ENCODE peak calls at places on chromosome 2, in six cellular contexts. One of them, this sample, is unnamed.

GRCh38 chr2:62966995-62967394 is 83.6 kb upstream of the OTX1 start:
- DNase-seq in vagina: no peak
- DNase-seq in tibial artery: no peak
- DNase-seq in cardiac fibroblast: no peak
- DNase-seq in upper lobe of right lung: no peak
- DNase-seq in cardiac muscle cell: no peak
- DNase-seq in this sample: no peak

GRCh38 chr2:197926673-197927072 is 122.3 kb downstream of the PLCL1 start:
- DNase-seq in tibial artery: no peak
- DNase-seq in cardiac fibroblast: no peak
- DNase-seq in upper lobe of right lung: no peak
- DNase-seq in cardiac muscle cell: no peak
- DNase-seq in vagina: no peak
- DNase-seq in this sample: no peak

GRCh38 chr2:126766897-126767296 is 110.9 kb downstream of the GYPC start:
- DNase-seq in cardiac fibroblast: no peak
- DNase-seq in vagina: no peak
- DNase-seq in tibial artery: no peak
- DNase-seq in upper lobe of right lung: no peak
- DNase-seq in cardiac muscle cell: no peak
- DNase-seq in this sample: no peak

GRCh38 chr2:118971245-118972122 is 29.5 kb downstream of the MARCO start:
- DNase-seq in cardiac muscle cell: no peak
- DNase-seq in upper lobe of right lung: no peak
- DNase-seq in cardiac fibroblast: no peak
- DNase-seq in tibial artery: no peak
- DNase-seq in vagina: peak
- DNase-seq in this sample: no peak

GRCh38 chr2:38074775-38075435 is 1.0 kb downstream of the CYP1B1 start:
- DNase-seq in upper lobe of right lung: peak
- DNase-seq in tibial artery: no peak
- DNase-seq in cardiac fibroblast: peak
- DNase-seq in cardiac muscle cell: peak
- DNase-seq in vagina: no peak
- DNase-seq in this sample: peak

GRCh38 chr2:218236829-218237228 is 19.8 kb downstream of the ARPC2 start:
- DNase-seq in vagina: no peak
- DNase-seq in cardiac fibroblast: no peak
- DNase-seq in tibial artery: no peak
- DNase-seq in cardiac muscle cell: no peak
- DNase-seq in upper lobe of right lung: no peak
- DNase-seq in this sample: no peak

GRCh38 chr2:11899264-11899818 is 152.9 kb downstream of the LPIN1 start:
- DNase-seq in vagina: peak
- DNase-seq in upper lobe of right lung: no peak
- DNase-seq in cardiac muscle cell: no peak
- DNase-seq in cardiac fibroblast: peak
- DNase-seq in tibial artery: no peak
- DNase-seq in this sample: no peak

GRCh38 chr2:26623541-26624497 is 17.3 kb downstream of the CIB4 start:
- DNase-seq in upper lobe of right lung: peak
- DNase-seq in vagina: no peak
- DNase-seq in tibial artery: no peak
- DNase-seq in cardiac muscle cell: no peak
- DNase-seq in cardiac fibroblast: peak
- DNase-seq in this sample: no peak

GRCh38 chr2:166891727-166892126 is 3.4 kb downstream of the XIRP2 start:
- DNase-seq in upper lobe of right lung: no peak
- DNase-seq in cardiac muscle cell: no peak
- DNase-seq in vagina: no peak
- DNase-seq in cardiac fibroblast: no peak
- DNase-seq in tibial artery: no peak
- DNase-seq in this sample: no peak

GRCh38 chr2:237154050-237154638 is 68.5 kb downstream of the COPS8 start:
- DNase-seq in cardiac fibroblast: peak
- DNase-seq in upper lobe of right lung: no peak
- DNase-seq in cardiac muscle cell: peak
- DNase-seq in tibial artery: no peak
- DNase-seq in vagina: peak
- DNase-seq in this sample: peak

GRCh38 chr2:30243231-30243630 is 11.9 kb downstream of the LBH start:
- DNase-seq in cardiac muscle cell: no peak
- DNase-seq in vagina: no peak
- DNase-seq in upper lobe of right lung: no peak
- DNase-seq in tibial artery: no peak
- DNase-seq in cardiac fibroblast: peak
- DNase-seq in this sample: no peak

GRCh38 chr2:55776479-55776878 is 82.8 kb upstream of the PNPT1 start:
- DNase-seq in cardiac fibroblast: no peak
- DNase-seq in tibial artery: no peak
- DNase-seq in vagina: no peak
- DNase-seq in upper lobe of right lung: no peak
- DNase-seq in cardiac muscle cell: no peak
- DNase-seq in this sample: no peak

GRCh38 chr2:238020816-238021215 is 40.0 kb upstream of the SCLY start:
- DNase-seq in tibial artery: no peak
- DNase-seq in cardiac muscle cell: no peak
- DNase-seq in upper lobe of right lung: no peak
- DNase-seq in cardiac fibroblast: no peak
- DNase-seq in vagina: peak
- DNase-seq in this sample: no peak

GRCh38 chr2:219460424-219460926 is 25.8 kb downstream of the SPEG start:
- DNase-seq in cardiac muscle cell: peak
- DNase-seq in tibial artery: peak
- DNase-seq in vagina: no peak
- DNase-seq in cardiac fibroblast: peak
- DNase-seq in upper lobe of right lung: no peak
- DNase-seq in this sample: no peak

GRCh38 chr2:216555274-216555673 is 56.6 kb downstream of the RPL37A start:
- DNase-seq in upper lobe of right lung: peak
- DNase-seq in tibial artery: peak
- DNase-seq in vagina: no peak
- DNase-seq in cardiac muscle cell: no peak
- DNase-seq in cardiac fibroblast: peak
- DNase-seq in this sample: no peak

GRCh38 chr2:168907940-168908662 is 7.0 kb downstream of the G6PC2 start:
- DNase-seq in upper lobe of right lung: no peak
- DNase-seq in tibial artery: no peak
- DNase-seq in cardiac fibroblast: no peak
- DNase-seq in cardiac muscle cell: no peak
- DNase-seq in vagina: no peak
- DNase-seq in this sample: no peak

GRCh38 chr2:49236316-49236715 is 82.0 kb upstream of the FSHR start:
- DNase-seq in upper lobe of right lung: no peak
- DNase-seq in tibial artery: no peak
- DNase-seq in cardiac fibroblast: no peak
- DNase-seq in vagina: no peak
- DNase-seq in cardiac muscle cell: no peak
- DNase-seq in this sample: no peak

GRCh38 chr2:105610444-105611327 is 134.0 kb upstream of the NCK2 start:
- DNase-seq in upper lobe of right lung: no peak
- DNase-seq in tibial artery: no peak
- DNase-seq in cardiac muscle cell: peak
- DNase-seq in vagina: no peak
- DNase-seq in cardiac fibroblast: no peak
- DNase-seq in this sample: no peak

GRCh38 chr2:170264522-170264860 is 86.5 kb downstream of the MYO3B start:
- DNase-seq in cardiac fibroblast: no peak
- DNase-seq in vagina: no peak
- DNase-seq in tibial artery: no peak
- DNase-seq in cardiac muscle cell: no peak
- DNase-seq in upper lobe of right lung: no peak
- DNase-seq in this sample: no peak

GRCh38 chr2:136713739-136714138 is 51.6 kb upstream of the THSD7B start:
- DNase-seq in upper lobe of right lung: no peak
- DNase-seq in cardiac fibroblast: no peak
- DNase-seq in tibial artery: no peak
- DNase-seq in vagina: no peak
- DNase-seq in cardiac muscle cell: no peak
- DNase-seq in this sample: no peak

GRCh38 chr2:240577281-240578109 is 9.0 kb upstream of the CAPN10 start:
- DNase-seq in tibial artery: no peak
- DNase-seq in vagina: no peak
- DNase-seq in cardiac fibroblast: no peak
- DNase-seq in upper lobe of right lung: no peak
- DNase-seq in cardiac muscle cell: no peak
- DNase-seq in this sample: no peak

GRCh38 chr2:240574386-240575100 is 6.3 kb downstream of the RNPEPL1 start:
- DNase-seq in vagina: no peak
- DNase-seq in upper lobe of right lung: peak
- DNase-seq in cardiac fibroblast: no peak
- DNase-seq in tibial artery: no peak
- DNase-seq in cardiac muscle cell: no peak
- DNase-seq in this sample: no peak

GRCh38 chr2:240576436-240577205 is 8.3 kb downstream of the RNPEPL1 start:
- DNase-seq in cardiac fibroblast: no peak
- DNase-seq in upper lobe of right lung: no peak
- DNase-seq in cardiac muscle cell: no peak
- DNase-seq in vagina: no peak
- DNase-seq in tibial artery: no peak
- DNase-seq in this sample: no peak

GRCh38 chr2:240575101-240575965 is 7.0 kb downstream of the RNPEPL1 start:
- DNase-seq in cardiac muscle cell: no peak
- DNase-seq in cardiac fibroblast: no peak
- DNase-seq in vagina: no peak
- DNase-seq in upper lobe of right lung: peak
- DNase-seq in tibial artery: no peak
- DNase-seq in this sample: no peak

GRCh38 chr2:240576036-240576435 is 7.8 kb downstream of the RNPEPL1 start:
- DNase-seq in upper lobe of right lung: no peak
- DNase-seq in vagina: no peak
- DNase-seq in tibial artery: no peak
- DNase-seq in cardiac muscle cell: no peak
- DNase-seq in cardiac fibroblast: no peak
- DNase-seq in this sample: no peak
- H3K4me3 ChIP-seq in upper lobe of right lung: no peak
- H3K4me3 ChIP-seq in vagina: no peak
- H3K4me3 ChIP-seq in tibial artery: no peak
- H3K4me3 ChIP-seq in cardiac muscle cell: no peak
- H3K4me3 ChIP-seq in cardiac fibroblast: no peak
- H3K4me3 ChIP-seq in this sample: no peak

DNA sequence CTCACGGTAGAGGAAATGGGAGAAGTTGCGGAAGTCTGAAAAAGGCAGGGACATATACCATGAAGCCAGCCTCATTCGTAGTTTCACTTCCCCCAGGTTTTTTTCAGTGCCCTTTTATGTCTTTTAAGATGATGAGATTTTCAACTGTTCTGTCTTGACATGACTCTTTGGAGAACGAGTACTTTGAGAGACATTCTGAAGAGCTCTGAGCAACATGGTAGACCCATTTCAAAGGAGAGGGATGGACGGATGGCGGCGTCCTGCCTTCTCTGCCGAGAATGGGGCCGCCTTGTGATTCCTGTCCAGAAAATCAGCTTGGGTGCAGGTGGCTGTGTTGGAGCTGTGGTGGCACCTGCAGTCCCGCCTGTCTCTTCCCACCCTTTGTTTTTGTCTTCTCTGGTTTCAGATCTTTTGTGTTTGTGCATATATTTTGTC is 41.7 kb downstream of the SH3BP4 start:
- DNase-seq in upper lobe of right lung: no peak
- DNase-seq in cardiac fibroblast: no peak
- DNase-seq in cardiac muscle cell: no peak
- DNase-seq in vagina: no peak
- DNase-seq in tibial artery: no peak
- DNase-seq in this sample: no peak
- H3K4me3 ChIP-seq in upper lobe of right lung: no peak
- H3K4me3 ChIP-seq in cardiac fibroblast: no peak
- H3K4me3 ChIP-seq in cardiac muscle cell: no peak
- H3K4me3 ChIP-seq in vagina: no peak
- H3K4me3 ChIP-seq in tibial artery: no peak
- H3K4me3 ChIP-seq in this sample: no peak

DNA sequence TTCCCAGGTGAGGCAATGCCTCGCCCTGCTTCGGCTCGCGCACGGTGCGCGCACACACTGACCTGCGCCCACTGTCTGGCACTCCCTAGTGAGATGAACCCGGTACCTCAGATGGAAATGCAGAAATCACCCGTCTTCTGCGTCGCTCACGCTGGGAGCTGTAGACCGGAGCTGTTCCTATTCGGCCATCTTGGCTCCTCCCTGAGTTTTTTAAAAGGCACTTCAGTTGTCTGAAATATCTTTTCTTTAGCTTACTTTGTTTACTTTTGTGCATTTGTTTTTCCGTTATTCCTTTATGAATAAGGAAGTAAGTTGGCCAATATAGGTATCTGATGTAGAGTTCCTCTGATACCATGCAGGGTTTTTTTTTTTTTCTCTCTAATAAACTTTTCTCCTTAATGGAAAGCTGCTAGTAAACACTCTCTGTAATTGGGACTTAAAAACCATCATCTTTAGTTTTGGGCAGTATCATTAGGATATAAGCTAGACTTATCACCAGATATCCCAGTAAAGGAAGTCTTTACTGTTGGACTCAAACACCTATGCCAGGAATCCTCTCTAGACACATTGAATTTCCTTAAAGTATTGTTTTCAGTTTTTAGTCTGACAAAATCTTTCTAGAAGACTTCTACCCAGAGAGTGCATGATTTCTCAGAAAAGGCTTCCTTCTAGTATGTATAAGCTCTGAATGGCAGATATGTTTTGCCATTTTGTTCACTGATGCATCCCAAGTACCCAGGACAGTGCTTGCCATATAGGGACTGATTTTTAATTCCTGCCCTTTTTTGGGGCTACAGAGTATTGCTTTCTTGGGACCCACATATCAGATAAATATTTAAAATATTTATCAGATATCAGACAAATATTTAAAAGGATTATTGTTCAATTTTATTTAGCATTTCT is 35.8 kb upstream of the DYSF start:
- DNase-seq in tibial artery: no peak
- DNase-seq in vagina: no peak
- DNase-seq in cardiac fibroblast: no peak
- DNase-seq in cardiac muscle cell: peak
- DNase-seq in upper lobe of right lung: no peak
- DNase-seq in this sample: no peak
- H3K4me3 ChIP-seq in tibial artery: no peak
- H3K4me3 ChIP-seq in vagina: no peak
- H3K4me3 ChIP-seq in cardiac fibroblast: no peak
- H3K4me3 ChIP-seq in cardiac muscle cell: peak
- H3K4me3 ChIP-seq in upper lobe of right lung: peak
- H3K4me3 ChIP-seq in this sample: peak

GRCh38 chr2:174333502-174334277 is 1.1 kb upstream of the SP9 start:
- DNase-seq in vagina: no peak
- DNase-seq in cardiac fibroblast: no peak
- DNase-seq in tibial artery: no peak
- DNase-seq in cardiac muscle cell: no peak
- DNase-seq in upper lobe of right lung: no peak
- DNase-seq in this sample: peak

GRCh38 chr2:174331731-174332606 is 2.8 kb upstream of the SP9 start:
- DNase-seq in cardiac muscle cell: no peak
- DNase-seq in upper lobe of right lung: no peak
- DNase-seq in vagina: no peak
- DNase-seq in cardiac fibroblast: no peak
- DNase-seq in tibial artery: no peak
- DNase-seq in this sample: peak

GRCh38 chr2:174334278-174334715 is 457 bp upstream of the SP9 start:
- DNase-seq in cardiac muscle cell: no peak
- DNase-seq in vagina: no peak
- DNase-seq in tibial artery: no peak
- DNase-seq in cardiac fibroblast: no peak
- DNase-seq in upper lobe of right lung: no peak
- DNase-seq in this sample: peak

GRCh38 chr2:174332607-174333001 is 2.1 kb upstream of the SP9 start:
- DNase-seq in tibial artery: no peak
- DNase-seq in upper lobe of right lung: no peak
- DNase-seq in vagina: no peak
- DNase-seq in cardiac muscle cell: no peak
- DNase-seq in cardiac fibroblast: no peak
- DNase-seq in this sample: peak

GRCh38 chr2:174333017-174333501 is 1.7 kb upstream of the SP9 start:
- DNase-seq in cardiac fibroblast: no peak
- DNase-seq in cardiac muscle cell: no peak
- DNase-seq in upper lobe of right lung: no peak
- DNase-seq in vagina: no peak
- DNase-seq in tibial artery: no peak
- DNase-seq in this sample: no peak
- H3K4me3 ChIP-seq in cardiac fibroblast: no peak
- H3K4me3 ChIP-seq in cardiac muscle cell: no peak
- H3K4me3 ChIP-seq in upper lobe of right lung: no peak
- H3K4me3 ChIP-seq in vagina: no peak
- H3K4me3 ChIP-seq in tibial artery: no peak
- H3K4me3 ChIP-seq in this sample: peak